ENCODE peak calls at places on chromosome 9, in ten cellular contexts. P is HT-29; L is fibroblast of mammary gland; K is stimulated activated CD4-positive, alpha-beta T cell treated with anti-CD3 and anti-CD28 coated beads, TNF-alpha, amount 100 ng/mL, for 24 hours; M is GM03348; H is cardiac muscle cell; O is EH; A is KBM-7; I is stimulated activated CD8-positive, alpha-beta memory T cell treated with anti-CD3 and anti-CD28 coated beads, Interleukin-7, amount 100 ng/mL, for 48 hours; D is frontal cortex. B is an unnamed sample.

GRCh38 chr9:131469951-131470350 is 32.8 kb upstream of the POMT1 start:
- DNase-seq in K (no peak), M (no peak), H (no peak), O (no peak), D (no peak), I (no peak), L (no peak), P (no peak), A (no peak), B (no peak)

GRCh38 chr9:20382460-20383071 is 239.7 kb downstream of the MLLT3 start:
- DNase-seq in I (no peak), M (no peak), H (peak; percentile 24), D (no peak), O (peak; percentile 77), L (peak; percentile 20), P (peak; percentile 21), A (peak; percentile 56), K (no peak), B (no peak)

GRCh38 chr9:129703667-129704355 is 38.4 kb downstream of the PRRX2 start:
- DNase-seq in D (no peak), O (peak; percentile 79), K (no peak), A (no peak), L (peak; percentile 58), H (peak; percentile 46), M (peak; percentile 78), P (no peak), I (no peak), B (no peak)

GRCh38 chr9:98291775-98292174 is 36.3 kb upstream of the TBC1D2 start:
- DNase-seq in D (no peak), A (no peak), M (no peak), O (no peak), K (no peak), I (no peak), L (no peak), H (no peak), P (no peak), B (no peak)

GRCh38 chr9:122076117-122076516 is 17.0 kb downstream of the TTLL11 start:
- DNase-seq in H (no peak), I (no peak), A (no peak), D (no peak), M (no peak), O (peak; percentile 35), K (no peak), P (no peak), L (no peak), B (no peak)

GRCh38 chr9:114037961-114038723 is 40.0 kb downstream of the AMBP start:
- DNase-seq in O (no peak), M (no peak), I (no peak), L (no peak), A (no peak), P (no peak), D (no peak), K (no peak), H (no peak), B (no peak)

GRCh38 chr9:101387871-101388506 is 3.2 kb upstream of the BAAT start:
- DNase-seq in I (no peak), M (peak; percentile 31), H (peak; percentile 67), P (peak; percentile 74), D (no peak), L (peak; percentile 74), O (peak; percentile 51), A (peak; percentile 40), K (no peak), B (no peak)

GRCh38 chr9:107141967-107142366 is 141.1 kb upstream of the RAD23B start:
- DNase-seq in K (no peak), L (peak; percentile 29), H (peak; percentile 14), M (no peak), I (no peak), O (peak; percentile 18), P (peak; percentile 26), D (no peak), A (peak; percentile 21), B (no peak)

GRCh38 chr9:125822160-125822559 is 75.0 kb downstream of the PBX3 start:
- DNase-seq in D (no peak), H (no peak), O (no peak), K (no peak), P (no peak), A (no peak), M (no peak), I (no peak), L (no peak), B (no peak)

GRCh38 chr9:131012023-131012334 is 3.0 kb downstream of the LAMC3 start:
- DNase-seq in L (no peak), M (no peak), A (peak; percentile 20), O (no peak), H (peak; percentile 17), D (no peak), I (no peak), K (no peak), P (no peak), B (no peak)

GRCh38 chr9:116005267-116005666 is 148.3 kb upstream of the PAPPA start:
- DNase-seq in O (peak; percentile 56), I (no peak), A (no peak), H (no peak), L (no peak), P (no peak), D (no peak), M (no peak), K (no peak), B (no peak)

GRCh38 chr9:79736051-79736450 is 164.3 kb downstream of the TLE4 start:
- DNase-seq in M (no peak), H (no peak), D (no peak), P (no peak), K (no peak), L (no peak), I (no peak), O (no peak), A (no peak), B (no peak)

GRCh38 chr9:135888126-135888765 is 19.1 kb downstream of the CAMSAP1 start:
- DNase-seq in A (no peak), H (no peak), L (no peak), P (no peak), M (no peak), K (no peak), O (no peak), D (no peak), I (no peak), B (no peak)

GRCh38 chr9:14080940-14081621 is 232.9 kb downstream of the NFIB start:
- DNase-seq in H (peak; percentile 33), K (no peak), O (no peak), I (no peak), P (no peak), M (peak; percentile 25), D (no peak), A (peak; percentile 13), L (peak; percentile 53), B (no peak)

GRCh38 chr9:120578614-120579013 is 1.4 kb downstream of the CDK5RAP2 start:
- DNase-seq in L (no peak), K (no peak), D (no peak), A (no peak), M (no peak), I (no peak), H (no peak), O (no peak), P (no peak), B (no peak)

GRCh38 chr9:111967621-111968020 is 71.0 kb downstream of the UGCG start:
- DNase-seq in K (no peak), O (no peak), H (no peak), M (no peak), A (no peak), P (no peak), I (no peak), D (no peak), L (no peak), B (no peak)

GRCh38 chr9:19154135-19154612 is 26.9 kb upstream of the PLIN2 start:
- DNase-seq in L (peak; percentile 94), H (peak; percentile 100), D (no peak), M (peak; percentile 54), K (no peak), A (peak; percentile 88), I (no peak), O (peak; percentile 79), P (no peak), B (no peak)

GRCh38 chr9:114392749-114393112 is 4.9 kb upstream of the AKNA start:
- DNase-seq in L (no peak), I (no peak), M (no peak), O (no peak), K (no peak), H (no peak), P (peak; percentile 4), D (no peak), A (no peak), B (no peak)

GRCh38 chr9:98654247-98654646 is 54.5 kb downstream of the GABBR2 start:
- DNase-seq in O (peak; percentile 92), I (no peak), A (no peak), M (peak; percentile 83), L (peak; percentile 89), H (no peak), D (no peak), P (no peak), K (no peak), B (no peak)